ENCODE peak calls at places on chromosomes 11 and 22, in seven cellular contexts. W is heart left ventricle, A is thoracic aorta, K is PC-3, G is adrenal gland, U is colonic mucosa, B is right cardiac atrium. M is an unnamed sample.

GRCh38 chr11:119339581-119340334 is 925 bp downstream of the C1QTNF5 start:
- DNase-seq in A (no peak), K (peak; percentile 47), B (peak; percentile 83), U (peak; percentile 71), W (peak; percentile 85), G (peak; percentile 69), M (peak; percentile 63)

GRCh38 chr11:130088909-130089668 is 19.4 kb downstream of the APLP2 start:
- DNase-seq in B (no peak), W (no peak), G (no peak), K (no peak), A (no peak), U (no peak), M (no peak)

GRCh38 chr22:28246392-28246791 is 327.3 kb upstream of the PITPNB start:
- DNase-seq in W (no peak), B (no peak), A (no peak), G (no peak), U (no peak), K (no peak), M (no peak)

GRCh38 chr11:124481365-124482323 is 36.1 kb upstream of the OR8B8 start:
- DNase-seq in K (peak; percentile 57), U (no peak), B (peak; percentile 43), W (peak; percentile 39), A (no peak), G (peak; percentile 23), M (no peak)

GRCh38 chr11:64558065-64558745 is 32.8 kb upstream of the SLC22A12 start:
- DNase-seq in G (no peak), W (no peak), A (no peak), B (no peak), K (no peak), U (no peak), M (no peak)

GRCh38 chr11:64503354-64503753 is 87.7 kb upstream of the SLC22A12 start:
- DNase-seq in W (no peak), K (no peak), G (no peak), U (no peak), B (no peak), A (no peak), M (no peak)

GRCh38 chr22:22072169-22072836 is 89.7 kb upstream of the TOP3B start:
- DNase-seq in W (no peak), U (no peak), A (no peak), G (no peak), K (no peak), B (no peak), M (no peak)

GRCh38 chr11:65793625-65794400 is 7.0 kb downstream of the OVOL1 start:
- DNase-seq in K (no peak), A (no peak), B (no peak), G (no peak), U (peak; percentile 68), W (no peak), M (no peak)

GRCh38 chr11:116459233-116459632 is 313.6 kb downstream of the BUD13 start:
- DNase-seq in K (no peak), W (no peak), G (no peak), B (no peak), A (no peak), U (peak; percentile 23), M (no peak)

GRCh38 chr11:130781906-130782305 is 134.4 kb downstream of the SNX19 start:
- DNase-seq in U (no peak), B (peak; percentile 50), A (no peak), G (no peak), W (no peak), K (peak; percentile 94), M (no peak)

GRCh38 chr11:66727883-66728759 is 895 bp downstream of the SPTBN2 start:
- DNase-seq in K (no peak), A (no peak), G (peak; percentile 23), W (no peak), U (no peak), B (no peak), M (no peak)

GRCh38 chr11:111912535-111912934 is at the start of gene HSPB2:
- DNase-seq in G (no peak), K (no peak), U (no peak), W (peak; percentile 69), A (no peak), B (peak; percentile 60), M (no peak)

GRCh38 chr22:37479196-37479595 is 7.0 kb downstream of the MFNG start:
- DNase-seq in A (no peak), B (no peak), W (no peak), U (no peak), K (no peak), G (no peak), M (no peak)
- H3K4me1 ChIP-seq in A (peaks cover 7% of the 10 kb centered on the region), B (no peaks in the 10 kb centered on the region), W (peaks cover 2% of the 10 kb centered on the region), U (no peaks in the 10 kb centered on the region), K (no peaks in the 10 kb centered on the region), G (no peaks in the 10 kb centered on the region), M (peaks cover 14% of the 10 kb centered on the region)

GRCh38 chr22:45163417-45164216 is at the start of gene NUP50:
- DNase-seq in A (peak; percentile 77), B (peak; percentile 97), G (peak; percentile 96), U (peak; percentile 95), W (peak; percentile 94), K (peak; percentile 95), M (peak; percentile 94)

GRCh38 chr22:45159652-45160462 is 3.9 kb upstream of the NUP50 start:
- DNase-seq in W (no peak), U (peak; percentile 49), K (peak; percentile 23), B (no peak), G (peak; percentile 52), A (no peak), M (no peak)

GRCh38 chr22:45163074-45163416 is 680 bp upstream of the NUP50 start:
- DNase-seq in K (peak; percentile 18), B (peak; percentile 31), U (no peak), W (no peak), G (peak; percentile 48), A (no peak), M (no peak)

GRCh38 chr22:45164217-45165123 is 745 bp downstream of the NUP50 start:
- DNase-seq in A (no peak), B (peak; percentile 35), G (no peak), U (peak; percentile 45), K (no peak), W (peak; percentile 20), M (no peak)

DNA sequence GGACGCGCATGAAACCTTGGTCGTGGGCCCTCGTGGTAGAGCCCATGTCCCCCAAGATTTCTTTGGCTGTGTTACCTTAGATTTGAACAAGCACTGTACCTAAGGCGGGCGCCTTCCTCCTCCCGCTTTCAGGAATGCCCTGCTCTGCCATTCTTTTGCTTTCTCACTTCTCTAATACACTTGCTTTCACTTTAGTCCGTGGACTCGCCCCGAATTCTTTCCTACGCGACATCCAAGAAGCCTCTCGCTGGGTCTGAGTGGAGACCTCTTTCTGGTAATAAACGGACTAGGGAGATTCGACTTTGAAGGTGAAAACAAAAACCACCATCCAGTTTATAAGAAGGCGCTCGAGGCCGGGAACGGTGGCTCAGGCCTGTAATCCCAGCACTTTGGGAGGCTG is 1.2 kb upstream of the NUP50 start:
- DNase-seq in A (no peak), U (peak; percentile 22), K (no peak), G (no peak), B (no peak), W (no peak), M (no peak)
- H3K4me3 ChIP-seq in A (peak overlapping the region; percentile 94), U (peak overlapping the region; percentile 90), K (peak overlapping the region; percentile 99), G (no peak overlapping the region), B (no peak overlapping the region), W (peak overlapping the region; percentile 94), M (no peak overlapping the region)

GRCh38 chr22:50268655-50269113 is 1.5 kb downstream of the MAPK11 start:
- DNase-seq in W (no peak), B (no peak), G (no peak), K (no peak), U (peak; percentile 54), A (no peak), M (no peak)
- H3K27me3 ChIP-seq in W (no peaks in the 10 kb centered on the region), B (no peaks in the 10 kb centered on the region), G (no peaks in the 10 kb centered on the region), K (no peaks in the 10 kb centered on the region), U (peaks cover 29% of the 10 kb centered on the region), A (no peaks in the 10 kb centered on the region), M (no peaks in the 10 kb centered on the region)

GRCh38 chr11:2447951-2448650 is 3.3 kb downstream of the KCNQ1 start:
- DNase-seq in U (no peak), K (no peak), A (no peak), W (no peak), G (no peak), B (no peak), M (no peak)
- H3K4me1 ChIP-seq in U (peaks cover 22% of the 10 kb centered on the region), K (no peaks in the 10 kb centered on the region), A (no peaks in the 10 kb centered on the region), W (peaks cover 5% of the 10 kb centered on the region), G (peaks cover 42% of the 10 kb centered on the region), B (peaks cover 2% of the 10 kb centered on the region), M (no peaks in the 10 kb centered on the region)

GRCh38 chr22:17774928-17775675 is 833 bp upstream of the BID start:
- DNase-seq in U (no peak), B (no peak), A (no peak), W (no peak), K (no peak), G (no peak), M (no peak)
- H3K4me3 ChIP-seq in U (no peak overlapping the region), B (no peak overlapping the region), A (peak overlapping the region; percentile 81), W (peak overlapping the region; percentile 85), K (peak overlapping the region; percentile 81), G (no peak overlapping the region), M (no peak overlapping the region)

GRCh38 chr11:118152020-118152551 is 537 bp downstream of the SCN4B start:
- DNase-seq in W (no peak), A (no peak), B (no peak), G (no peak), U (no peak), K (no peak), M (no peak)

GRCh38 chr11:118153976-118154375 is 1.4 kb upstream of the SCN4B start:
- DNase-seq in K (no peak), B (no peak), A (no peak), G (no peak), U (no peak), W (no peak), M (no peak)

GRCh38 chr11:118153516-118153915 is 893 bp upstream of the SCN4B start:
- DNase-seq in W (no peak), U (no peak), K (no peak), A (no peak), B (no peak), G (no peak), M (no peak)

GRCh38 chr11:118151421-118151820 is 1.2 kb downstream of the SCN4B start:
- DNase-seq in B (no peak), G (no peak), W (no peak), U (no peak), A (no peak), K (peak; percentile 34), M (no peak)

DNA sequence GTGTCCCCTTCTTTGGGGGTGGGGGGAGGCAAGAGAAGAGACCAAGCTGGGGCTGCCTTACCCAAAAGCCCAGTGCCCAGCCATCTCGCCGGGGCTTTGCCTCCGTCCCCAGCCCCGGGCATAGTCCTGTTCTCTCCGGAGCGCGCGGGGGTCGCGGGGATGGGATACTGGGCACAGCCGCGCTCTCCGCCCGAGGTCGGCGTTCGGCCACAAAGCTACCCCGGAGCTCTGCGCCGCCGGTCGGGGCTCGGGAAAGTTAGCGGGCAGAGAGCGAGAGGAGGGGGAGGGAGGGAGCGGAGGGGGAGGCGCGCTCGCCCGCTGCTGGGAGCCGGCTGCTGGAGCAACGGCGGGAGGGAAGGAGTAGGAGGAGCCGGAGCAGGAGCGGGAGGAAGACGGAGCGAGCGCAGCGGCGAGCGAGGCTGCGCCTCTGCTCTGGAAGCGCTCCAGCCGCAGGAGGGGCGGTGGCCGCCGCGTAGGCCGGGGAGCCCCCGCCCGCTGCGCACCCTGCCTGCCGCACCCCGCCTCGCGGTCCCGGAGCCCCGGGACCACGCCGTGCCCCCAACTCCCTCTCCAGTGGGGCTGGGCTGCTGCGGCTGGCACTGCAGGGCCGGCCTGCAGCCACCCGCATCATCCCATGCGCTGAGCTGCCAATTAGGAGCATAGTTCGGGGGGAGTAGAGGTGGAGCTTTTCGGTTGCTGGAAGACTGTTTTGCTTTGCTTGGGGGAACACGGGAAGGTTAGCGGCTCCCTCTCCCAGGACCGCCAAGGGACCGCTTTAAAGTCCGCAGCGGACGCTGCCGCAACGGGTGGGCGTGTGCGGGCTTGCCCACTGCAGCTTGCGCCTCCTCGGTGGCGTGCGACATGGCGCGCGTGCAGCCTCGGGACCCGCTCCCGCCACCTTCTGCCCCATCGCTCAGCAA is at the start of gene SCN4B:
- DNase-seq in B (peak; percentile 75), A (no peak), G (peak; percentile 62), U (peak; percentile 55), W (peak; percentile 74), K (peak; percentile 62), M (peak; percentile 49)
- H3K27me3 ChIP-seq in B (no peaks in the 10 kb centered on the region), A (peaks cover 12% of the 10 kb centered on the region), G (peaks cover 29% of the 10 kb centered on the region), U (peaks cover 54% of the 10 kb centered on the region), W (no peaks in the 10 kb centered on the region), K (peaks cover 76% of the 10 kb centered on the region), M (no peaks in the 10 kb centered on the region)

M was measured in lung.